ENCODE peak calls at places on chromosomes 12 and 14, in seven cellular contexts. T is T-helper 2 cell, H is cardiac muscle cell, C is C1 segment of cervical spinal cord, N is T-helper 9 cell, K is testis, M is T-helper 1 cell. E is an unnamed sample.

GRCh38 chr14:71733210-71733883 is 198.9 kb upstream of the RGS6 start:
- DNase-seq in K (no peak), H (no peak), N (no peak), M (no peak), T (no peak), C (no peak), E (no peak)

GRCh38 chr14:61491876-61492440 is 170.6 kb downstream of the PRKCH start:
- DNase-seq in T (no peak), C (no peak), N (no peak), K (no peak), H (no peak), M (no peak), E (no peak)

GRCh38 chr12:3772380-3772779 is 19.5 kb upstream of the CRACR2A start:
- DNase-seq in H (no peak), N (no peak), C (no peak), K (no peak), M (peak; percentile 23), T (no peak), E (no peak)

GRCh38 chr14:74531467-74531866 is 37.9 kb downstream of the ISCA2 start:
- DNase-seq in N (no peak), K (no peak), T (no peak), M (no peak), C (no peak), H (peak; percentile 36), E (peak; percentile 62)

GRCh38 chr12:121536058-121536928 is 44.5 kb downstream of the KDM2B start:
- DNase-seq in M (peak; percentile 23), T (peak; percentile 27), N (peak; percentile 48), C (peak; percentile 56), H (peak; percentile 84), K (peak; percentile 88), E (peak; percentile 74)

GRCh38 chr12:67546718-67547117 is 101.8 kb upstream of the DYRK2 start:
- DNase-seq in M (no peak), T (no peak), K (no peak), H (no peak), N (no peak), C (no peak), E (no peak)

GRCh38 chr14:21852061-21852664 is 178.5 kb upstream of the OR4E1 start:
- DNase-seq in N (peak; percentile 66), K (peak; percentile 82), T (peak; percentile 16), H (peak; percentile 71), M (peak; percentile 68), C (peak; percentile 30), E (no peak)

GRCh38 chr14:77622562-77622961 is 6.1 kb upstream of the SPTLC2 start:
- DNase-seq in C (no peak), T (no peak), H (no peak), M (no peak), N (no peak), K (no peak), E (no peak)

GRCh38 chr14:59419383-59419782 is 45.8 kb downstream of the GPR135 start:
- DNase-seq in K (no peak), T (no peak), H (no peak), N (no peak), M (no peak), C (no peak), E (no peak)

GRCh38 chr14:95359974-95360826 is 40.5 kb upstream of the CLMN start:
- DNase-seq in H (peak; percentile 28), K (peak; percentile 83), C (peak; percentile 73), T (no peak), N (no peak), M (no peak), E (no peak)

GRCh38 chr14:99891266-99891665 is 98.1 kb downstream of the EML1 start:
- DNase-seq in M (no peak), H (no peak), K (no peak), C (no peak), N (no peak), T (no peak), E (no peak)

GRCh38 chr12:39145175-39145999 is 240.0 kb upstream of the CPNE8 start:
- DNase-seq in T (no peak), M (peak; percentile 15), N (no peak), K (peak; percentile 46), C (peak; percentile 10), H (peak; percentile 5), E (peak; percentile 64)

GRCh38 chr14:51419685-51420084 is 179.6 kb downstream of the TMX1 start:
- DNase-seq in M (peak; percentile 74), H (no peak), K (no peak), T (no peak), N (peak; percentile 10), C (no peak), E (no peak)

GRCh38 chr12:49264466-49264872 is 413 bp upstream of the TUBA1C start:
- DNase-seq in K (no peak), H (peak; percentile 42), C (no peak), T (peak; percentile 21), M (no peak), N (peak; percentile 35), E (peak; percentile 35)

GRCh38 chr14:75589896-75590295 is 11.5 kb downstream of the FLVCR2 start:
- DNase-seq in C (no peak), N (no peak), H (no peak), K (no peak), M (no peak), T (no peak), E (no peak)

GRCh38 chr12:72330291-72330690 is 58.1 kb downstream of the TRHDE start:
- DNase-seq in T (no peak), C (no peak), M (no peak), H (peak; percentile 6), K (peak; percentile 49), N (no peak), E (no peak)

GRCh38 chr14:22520235-22520634 is 68.8 kb downstream of the DAD1 start:
- DNase-seq in N (no peak), M (no peak), C (no peak), H (no peak), K (no peak), T (no peak), E (no peak)

GRCh38 chr12:132151145-132151765 is 7.0 kb downstream of the NOC4L start:
- DNase-seq in M (no peak), H (no peak), N (no peak), T (peak; percentile 6), K (no peak), C (no peak), E (peak; percentile 11)

GRCh38 chr12:3973269-3973884 is 100.2 kb upstream of the PARP11 start:
- DNase-seq in H (no peak), T (no peak), K (no peak), M (peak; percentile 17), C (no peak), N (no peak), E (peak; percentile 5)

GRCh38 chr14:104925941-104926609 is 1.4 kb downstream of the PLD4 start:
- DNase-seq in K (no peak), H (no peak), M (no peak), T (no peak), N (no peak), C (no peak), E (no peak)

GRCh38 chr12:52585951-52586350 is 12.3 kb upstream of the KRT74 start:
- DNase-seq in K (no peak), N (peak; percentile 26), T (no peak), M (no peak), H (no peak), C (no peak), E (no peak)

GRCh38 chr12:112929715-112930114 is 8.6 kb upstream of the OAS3 start:
- DNase-seq in T (no peak), H (no peak), C (no peak), M (no peak), N (no peak), K (no peak), E (no peak)

GRCh38 chr12:76569685-76570604 is 10.4 kb upstream of the OSBPL8 start:
- DNase-seq in H (no peak), K (no peak), C (no peak), M (no peak), N (no peak), T (no peak), E (no peak)

GRCh38 chr14:93113678-93114067 is 2.1 kb downstream of the ITPK1 start:
- DNase-seq in K (no peak), N (no peak), C (peak; percentile 62), T (no peak), M (no peak), H (no peak), E (no peak)

GRCh38 chr12:69108024-69108423 is 131.3 kb upstream of the CPSF6 start:
- DNase-seq in T (no peak), H (no peak), K (no peak), C (no peak), M (no peak), N (no peak), E (no peak)

GRCh38 chr12:25130741-25131188 is 64.2 kb downstream of the DNAI7 start:
- DNase-seq in K (no peak), M (peak; percentile 17), T (no peak), C (no peak), H (peak; percentile 50), N (no peak), E (no peak)

GRCh38 chr12:123278150-123278627 is 6.5 kb upstream of the CDK2AP1 start:
- DNase-seq in C (no peak), T (no peak), H (no peak), K (no peak), M (peak; percentile 79), N (no peak), E (peak; percentile 51)

GRCh38 chr12:55258288-55258687 is 13.9 kb downstream of the OR6C74 start:
- DNase-seq in N (no peak), T (no peak), C (no peak), K (no peak), H (no peak), M (no peak), E (no peak)

GRCh38 chr12:40618621-40619020 is 73.6 kb upstream of the CNTN1 start:
- DNase-seq in H (no peak), T (no peak), C (no peak), N (no peak), M (no peak), K (no peak), E (no peak)

GRCh38 chr12:7113389-7113871 is 4.4 kb upstream of the C1RL start:
- DNase-seq in K (no peak), T (no peak), C (peak; percentile 6), M (peak; percentile 55), H (peak; percentile 40), N (peak; percentile 24), E (no peak)

GRCh38 chr12:132174015-132174660 is 29.9 kb downstream of the NOC4L start:
- DNase-seq in M (no peak), H (no peak), N (no peak), T (no peak), C (no peak), K (no peak), E (no peak)

GRCh38 chr12:644818-645552 is 18.3 kb downstream of the NINJ2 start:
- DNase-seq in K (peak; percentile 76), N (no peak), H (no peak), T (no peak), M (no peak), C (no peak), E (no peak)

GRCh38 chr14:74548881-74549280 is 55.3 kb downstream of the ISCA2 start:
- DNase-seq in K (no peak), M (no peak), T (no peak), H (no peak), C (no peak), N (no peak), E (peak; percentile 37)

GRCh38 chr14:34457186-34457585 is 4.9 kb downstream of the SPTSSA start:
- DNase-seq in H (no peak), K (no peak), T (no peak), M (no peak), N (no peak), C (no peak), E (no peak)